ENCODE peak calls at places on chromosomes 7 and 10, in four cellular contexts. C is uterus, O is HT-29, F is IMR-90. H is an unnamed sample.

GRCh38 chr7:101126651-101127459 is at the start of gene SERPINE1:
- DNase-seq in C (peak; percentile 94), F (peak; percentile 100), O (peak; percentile 73), H (peak; percentile 92)

GRCh38 chr7:50339990-50340500 is 35.5 kb downstream of the IKZF1 start:
- DNase-seq in F (no peak), O (no peak), C (no peak), H (no peak)

GRCh38 chr10:72123616-72124015 is 35.3 kb upstream of the SPOCK2 start:
- DNase-seq in C (no peak), O (no peak), F (no peak), H (no peak)

GRCh38 chr10:11089272-11089671 is 71.6 kb downstream of the CELF2 start:
- DNase-seq in F (no peak), O (no peak), C (no peak), H (no peak)

GRCh38 chr7:108809356-108809755 is 239.7 kb downstream of the DNAJB9 start:
- DNase-seq in C (no peak), F (no peak), O (no peak), H (no peak)

GRCh38 chr7:26910221-26910620 is 45.8 kb upstream of the SKAP2 start:
- DNase-seq in F (peak; percentile 36), O (peak; percentile 60), C (no peak), H (peak; percentile 96)

GRCh38 chr7:148773344-148773743 is 74.6 kb downstream of the CUL1 start:
- DNase-seq in F (no peak), O (no peak), C (no peak), H (no peak)

GRCh38 chr7:85750454-85750949 is 563.6 kb upstream of the SEMA3D start:
- DNase-seq in O (peak; percentile 50), C (no peak), F (peak; percentile 37), H (peak; percentile 33)

GRCh38 chr10:95407546-95407945 is 116.7 kb upstream of the PDLIM1 start:
- DNase-seq in C (no peak), F (no peak), O (no peak), H (no peak)

GRCh38 chr7:400901-401485 is 111.0 kb downstream of the FOXL3 start:
- DNase-seq in F (no peak), O (no peak), C (no peak), H (no peak)

H was measured in PC-9.